ENCODE peak calls at places on chromosomes 6 and 20, in four cellular contexts. E, C, V and W are unnamed samples.

GRCh38 chr6:31270788-31271640 is 878 bp downstream of the HLA-C start:
- DNase-seq in V (no peak), C (peak; percentile 85), E (peak; percentile 25), W (no peak)

GRCh38 chr6:169176361-169176991 is 77.2 kb downstream of the THBS2 start:
- DNase-seq in E (no peak), C (no peak), V (no peak), W (no peak)

GRCh38 chr20:10651227-10651990 is 22.4 kb downstream of the JAG1 start:
- DNase-seq in V (peak; percentile 4), C (peak; percentile 55), E (peak; percentile 52), W (no peak)

GRCh38 chr6:36676142-36677058 is 2.1 kb upstream of the CDKN1A start:
- DNase-seq in V (no peak), E (peak; percentile 23), C (no peak), W (no peak)

GRCh38 chr20:44646641-44647274 is 4.7 kb downstream of the ADA start:
- DNase-seq in V (no peak), C (no peak), E (no peak), W (no peak)

GRCh38 chr6:115838763-115839401 is 221.8 kb downstream of the FRK start:
- DNase-seq in C (no peak), E (no peak), V (peak; percentile 40), W (no peak)

GRCh38 chr6:134990262-134990661 is 40.4 kb upstream of the ALDH8A1 start:
- DNase-seq in C (no peak), V (no peak), E (no peak), W (no peak)

GRCh38 chr6:104409913-104410312 is 449.8 kb downstream of the HACE1 start:
- DNase-seq in E (no peak), V (no peak), C (no peak), W (no peak)

GRCh38 chr6:44699082-44699481 is 311.6 kb downstream of the CDC5L start:
- DNase-seq in C (no peak), E (no peak), V (no peak), W (no peak)

GRCh38 chr20:13297105-13297899 is 76.2 kb downstream of the ISM1 start:
- DNase-seq in C (no peak), E (no peak), V (no peak), W (no peak)

GRCh38 chr6:136309729-136310311 is 20.2 kb upstream of the BCLAF1 start:
- DNase-seq in E (no peak), V (no peak), C (no peak), W (no peak)

GRCh38 chr6:113271437-113271836 is 585.7 kb upstream of the MARCKS start:
- DNase-seq in V (no peak), C (no peak), E (no peak), W (peak; percentile 13)

GRCh38 chr6:111957623-111958315 is 84.5 kb upstream of the FYN start:
- DNase-seq in V (peak; percentile 23), C (no peak), E (no peak), W (no peak)

GRCh38 chr6:15431762-15432495 is 186.1 kb downstream of the JARID2 start:
- DNase-seq in V (no peak), C (no peak), E (no peak), W (peak; percentile 90)

GRCh38 chr20:49397525-49397924 is 84.9 kb downstream of the KCNB1 start:
- DNase-seq in V (peak; percentile 39), E (no peak), C (no peak), W (peak; percentile 70)

GRCh38 chr6:95127266-95127665 is 450.1 kb upstream of the MANEA start:
- DNase-seq in C (no peak), E (no peak), V (no peak), W (no peak)

GRCh38 chr6:110513001-110513400 is 36.6 kb upstream of the SLC22A16 start:
- DNase-seq in V (no peak), C (no peak), E (no peak), W (no peak)

GRCh38 chr6:42786525-42786985 is 4.7 kb downstream of the BICRAL start:
- DNase-seq in C (no peak), V (no peak), E (no peak), W (peak; percentile 60)

DNA sequence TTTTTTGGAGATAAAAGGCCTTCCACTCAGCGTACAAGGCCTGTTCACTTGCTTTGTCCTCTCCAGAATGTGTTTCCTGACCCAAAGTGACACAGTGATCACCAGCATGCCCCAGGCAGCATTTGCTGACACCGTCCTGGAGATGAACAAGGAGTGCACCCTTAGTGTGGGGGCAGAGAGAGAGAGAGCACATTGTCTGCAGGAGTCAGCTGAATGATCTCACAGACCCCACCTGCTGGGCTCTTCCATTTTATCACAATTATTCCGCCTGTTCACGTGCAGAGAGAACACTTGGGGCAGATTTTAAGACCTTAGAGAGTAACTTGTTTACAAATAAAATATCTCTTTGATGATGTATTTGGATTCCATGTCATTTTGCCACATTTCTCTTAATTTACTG is 22.4 kb upstream of the MAS1L start:
- DNase-seq in C (no peak), V (peak; percentile 29), E (no peak), W (no peak)
- TF ChIP-seq CTCF in C (no peak), V (peak; percentile 23), E (no peak), W (no peak)

DNA sequence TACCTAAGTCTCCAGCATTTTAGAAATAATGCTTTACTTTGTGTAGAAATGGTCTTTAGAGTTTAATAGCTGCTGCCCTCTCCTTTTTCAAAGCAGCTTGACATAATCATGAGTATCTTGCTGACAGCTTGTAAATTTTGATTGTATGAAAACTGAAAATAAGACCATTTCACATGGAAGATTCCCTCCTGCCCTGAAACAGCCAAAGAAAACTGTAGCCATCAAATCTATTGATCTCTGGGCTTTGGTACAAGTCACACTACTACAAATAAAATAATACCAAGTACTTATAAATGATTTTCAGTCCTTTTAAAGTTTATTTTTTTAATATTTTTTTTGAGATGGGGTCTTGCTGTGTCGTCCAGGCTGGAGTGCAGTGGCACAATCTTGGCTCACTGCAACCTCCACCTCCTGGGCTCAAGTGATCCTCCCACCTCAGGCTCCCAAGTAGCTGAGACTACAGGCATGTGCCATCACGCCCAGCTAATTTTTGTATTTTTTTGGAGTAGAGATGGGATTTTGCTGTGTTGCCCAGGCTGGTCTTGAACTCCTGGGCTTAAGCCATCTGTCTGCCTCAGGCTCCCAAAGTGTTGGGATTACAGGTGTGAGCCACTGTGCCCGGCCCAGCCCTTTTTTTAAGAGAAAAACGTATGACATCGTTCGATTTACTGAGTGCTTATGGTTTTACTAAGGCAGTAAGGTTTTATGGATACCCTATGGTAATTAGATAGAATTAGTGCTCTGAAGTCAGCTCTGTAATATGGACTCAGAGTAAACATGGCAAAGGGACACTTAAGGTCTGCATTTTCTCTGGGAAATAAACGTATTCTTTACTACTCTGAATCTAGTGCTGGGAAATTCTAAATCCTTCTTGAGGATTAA is 7.0 kb downstream of the PTPN1 start:
- DNase-seq in E (no peak), V (no peak), C (no peak), W (no peak)
- H3K4me3 ChIP-seq in E (no peak overlapping the region), V (no peak overlapping the region), C (no peak overlapping the region), W (no peak overlapping the region)

DNA sequence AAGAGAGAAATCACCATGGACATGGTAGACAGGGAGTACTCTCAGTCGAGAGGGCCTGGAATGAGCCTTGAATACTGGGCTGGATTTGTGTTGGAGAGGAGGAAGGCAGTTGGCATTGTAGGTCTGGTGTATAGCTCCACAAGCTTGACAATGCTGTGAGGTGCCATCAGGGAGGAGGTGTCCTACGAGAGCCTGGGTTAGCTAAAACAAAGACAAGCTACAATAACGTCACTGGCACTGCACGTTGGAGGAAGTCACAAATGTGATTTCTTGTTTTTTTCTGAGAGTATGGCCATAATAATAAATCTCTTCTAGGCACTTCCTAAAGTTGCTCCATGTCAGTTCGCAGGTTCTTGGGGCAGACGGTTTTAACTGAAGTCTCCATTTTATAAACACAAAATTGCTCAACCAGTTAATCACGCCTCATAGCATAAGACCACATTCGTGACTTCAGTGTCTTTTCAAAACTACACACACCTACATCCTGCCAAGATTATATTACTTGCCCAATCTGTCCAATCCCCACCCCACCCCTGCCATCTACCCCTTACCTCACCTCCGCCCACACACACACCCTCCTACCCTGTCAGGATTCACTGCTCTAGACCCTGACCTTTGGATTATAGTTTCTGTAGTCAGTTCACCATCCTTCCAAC is 4.4 kb upstream of the HLA-DMB start:
- DNase-seq in V (no peak), C (no peak), E (no peak), W (no peak)
- TF ChIP-seq POLR2A in V (no peak), C (no peak), E (no peak), W (peak; percentile 8)

GRCh38 chr6:166775923-166776220 is 148.8 kb upstream of the RPS6KA2 start:
- DNase-seq in E (no peak), V (no peak), C (no peak), W (no peak)
- TF ChIP-seq CTCF in E (no peak), V (no peak), C (no peak), W (no peak)